ENCODE peak calls at places on chromosomes 16 and 17, in seven cellular contexts. A, O, X, S, Z, Y and T are unnamed samples.

GRCh38 chr17:83173997-83174858 is 94.8 kb downstream of the METRNL start:
- DNase-seq in A (peak), O (peak), X (no peak), S (peak), Z (peak), Y (no peak), T (no peak)

GRCh38 chr17:40541060-40541872 is 24.0 kb downstream of the CCR7 start:
- DNase-seq in A (no peak), O (peak), X (no peak), S (no peak), Z (no peak), Y (peak), T (no peak)

GRCh38 chr16:68365167-68365817 is 54.5 kb downstream of the PRMT7 start:
- DNase-seq in A (no peak), O (no peak), X (no peak), S (no peak), Z (no peak), Y (no peak), T (no peak)

GRCh38 chr17:7951143-7951792 is 19.3 kb downstream of the CNTROB start:
- DNase-seq in A (no peak), O (no peak), X (peak), S (no peak), Z (no peak), Y (no peak), T (no peak)

GRCh38 chr17:78725448-78726021 is 56.5 kb downstream of the CYTH1 start:
- DNase-seq in A (no peak), O (no peak), X (no peak), S (no peak), Z (no peak), Y (no peak), T (no peak)

GRCh38 chr17:58446086-58446485 is 28.8 kb upstream of the RNF43 start:
- DNase-seq in A (no peak), O (no peak), X (no peak), S (no peak), Z (no peak), Y (no peak), T (no peak)

GRCh38 chr17:17221329-17221728 is 15.2 kb upstream of the PLD6 start:
- DNase-seq in A (no peak), O (no peak), X (no peak), S (no peak), Z (no peak), Y (no peak), T (no peak)

GRCh38 chr17:58316260-58316960 is 12.2 kb downstream of the TSPOAP1 start:
- DNase-seq in A (no peak), O (no peak), X (no peak), S (no peak), Z (peak), Y (no peak), T (peak)

GRCh38 chr17:41530062-41531048 is 2.2 kb upstream of the KRT19 start:
- DNase-seq in A (peak), O (peak), X (no peak), S (peak), Z (no peak), Y (peak), T (peak)

GRCh38 chr16:80530479-80530878 is 10.3 kb upstream of the DYNLRB2 start:
- DNase-seq in A (no peak), O (no peak), X (no peak), S (no peak), Z (no peak), Y (no peak), T (no peak)
- TF ChIP-seq RFX5 in A (no peak), O (no peak), X (no peak), S (no peak), Z (no peak), Y (no peak), T (no peak)

GRCh38 chr17:31508310-31509094 is 117.0 kb downstream of the RAB11FIP4 start:
- DNase-seq in A (peak), O (peak), X (peak), S (peak), Z (no peak), Y (peak), T (no peak)
- TF ChIP-seq RFX5 in A (no peak), O (no peak), X (no peak), S (no peak), Z (no peak), Y (no peak), T (no peak)

DNA sequence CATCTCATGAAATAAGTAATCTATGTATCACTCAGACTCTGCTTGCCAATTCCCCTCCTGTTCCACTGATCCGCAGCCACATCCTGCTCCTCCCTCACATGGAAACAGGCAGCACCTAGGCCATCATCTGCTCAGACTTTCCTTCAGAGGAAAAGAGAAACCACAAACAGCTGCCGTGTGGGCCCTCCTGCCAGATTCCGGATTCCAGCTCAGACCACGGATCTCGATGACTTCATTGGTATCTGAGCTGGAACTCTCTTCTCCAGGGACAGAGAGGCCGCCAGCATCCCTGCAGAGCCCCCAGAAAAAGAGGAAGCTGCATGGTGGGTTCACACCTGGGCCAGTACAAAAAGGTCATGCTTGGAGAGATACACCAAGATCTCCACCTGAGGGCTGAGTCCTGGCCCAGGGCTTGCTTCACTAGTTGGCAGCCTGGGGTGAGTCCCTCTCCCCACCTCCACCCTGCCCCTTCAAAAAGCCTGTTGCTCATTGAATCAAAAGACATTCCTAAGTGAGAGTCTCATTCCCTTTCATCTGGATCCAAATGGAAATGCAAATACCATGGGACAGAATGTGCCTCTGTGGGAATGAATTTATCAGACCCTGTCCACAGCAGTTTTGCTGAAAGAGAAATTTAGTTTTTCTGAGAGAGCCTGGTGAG is 47.2 kb downstream of the HOXB1 start:
- DNase-seq in A (no peak), O (no peak), X (no peak), S (peak), Z (no peak), Y (peak), T (no peak)
- TF ChIP-seq RFX5 in A (no peak), O (no peak), X (no peak), S (no peak), Z (no peak), Y (no peak), T (no peak)

GRCh38 chr17:66849851-66850580 is 15.1 kb downstream of the CACNG5 start:
- DNase-seq in A (no peak), O (no peak), X (no peak), S (no peak), Z (no peak), Y (no peak), T (no peak)

GRCh38 chr17:66860204-66860603 is 25.3 kb downstream of the CACNG5 start:
- DNase-seq in A (no peak), O (no peak), X (no peak), S (no peak), Z (no peak), Y (no peak), T (no peak)

GRCh38 chr17:66858182-66859083 is 23.5 kb downstream of the CACNG5 start:
- DNase-seq in A (no peak), O (no peak), X (no peak), S (no peak), Z (no peak), Y (no peak), T (no peak)

GRCh38 chr17:66850692-66851091 is 15.8 kb downstream of the CACNG5 start:
- DNase-seq in A (no peak), O (no peak), X (no peak), S (no peak), Z (no peak), Y (no peak), T (no peak)

GRCh38 chr17:66855204-66855603 is 20.3 kb downstream of the CACNG5 start:
- DNase-seq in A (no peak), O (no peak), X (no peak), S (no peak), Z (peak), Y (peak), T (no peak)
- TF ChIP-seq RFX5 in A (no peak), O (no peak), X (no peak), S (no peak), Z (no peak), Y (no peak), T (no peak)

GRCh38 chr17:6525731-6526130 is 30.6 kb downstream of the PITPNM3 start:
- DNase-seq in A (no peak), O (no peak), X (no peak), S (no peak), Z (no peak), Y (no peak), T (no peak)

GRCh38 chr17:6530324-6530920 is 25.9 kb downstream of the PITPNM3 start:
- DNase-seq in A (no peak), O (no peak), X (no peak), S (no peak), Z (no peak), Y (no peak), T (no peak)

GRCh38 chr17:6531575-6531974 is 24.8 kb downstream of the PITPNM3 start:
- DNase-seq in A (no peak), O (no peak), X (no peak), S (no peak), Z (no peak), Y (no peak), T (no peak)

GRCh38 chr17:6526362-6527152 is 29.8 kb downstream of the PITPNM3 start:
- DNase-seq in A (no peak), O (no peak), X (no peak), S (peak), Z (no peak), Y (peak), T (no peak)

DNA sequence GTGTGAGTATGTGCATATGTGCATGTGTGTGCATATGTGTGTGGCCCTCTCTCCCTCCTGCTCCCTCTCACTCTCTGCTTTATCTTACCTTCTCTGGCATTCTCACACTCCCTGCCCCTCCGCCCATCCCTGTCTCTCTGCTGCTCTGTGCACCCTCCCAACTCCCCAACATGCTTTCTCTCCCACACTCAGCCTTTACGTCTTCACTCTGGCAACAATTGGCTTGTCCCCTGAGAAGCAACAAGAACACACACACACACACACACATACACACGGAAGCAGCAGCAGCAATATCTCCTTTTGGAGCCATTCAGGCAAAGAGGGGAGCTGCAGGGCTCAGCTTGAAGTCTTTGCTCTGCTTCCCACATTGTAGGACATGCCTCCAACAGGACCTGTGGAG is 27.8 kb downstream of the PITPNM3 start:
- DNase-seq in A (no peak), O (no peak), X (no peak), S (no peak), Z (no peak), Y (no peak), T (no peak)
- TF ChIP-seq RFX5 in A (no peak), O (no peak), X (no peak), S (no peak), Z (no peak), Y (no peak), T (no peak)

GRCh38 chr16:19833176-19833575 is 51.5 kb downstream of the GPRC5B start:
- DNase-seq in A (no peak), O (no peak), X (no peak), S (no peak), Z (no peak), Y (no peak), T (no peak)
- TF ChIP-seq RFX5 in A (no peak), O (no peak), X (no peak), S (no peak), Z (no peak), Y (no peak), T (no peak)

GRCh38 chr17:19380551-19381284 is 2.4 kb downstream of the MAPK7 start:
- DNase-seq in A (no peak), O (no peak), X (no peak), S (no peak), Z (no peak), Y (no peak), T (no peak)
- TF ChIP-seq RFX5 in A (no peak), O (no peak), X (no peak), S (no peak), Z (no peak), Y (no peak), T (no peak)

DNA sequence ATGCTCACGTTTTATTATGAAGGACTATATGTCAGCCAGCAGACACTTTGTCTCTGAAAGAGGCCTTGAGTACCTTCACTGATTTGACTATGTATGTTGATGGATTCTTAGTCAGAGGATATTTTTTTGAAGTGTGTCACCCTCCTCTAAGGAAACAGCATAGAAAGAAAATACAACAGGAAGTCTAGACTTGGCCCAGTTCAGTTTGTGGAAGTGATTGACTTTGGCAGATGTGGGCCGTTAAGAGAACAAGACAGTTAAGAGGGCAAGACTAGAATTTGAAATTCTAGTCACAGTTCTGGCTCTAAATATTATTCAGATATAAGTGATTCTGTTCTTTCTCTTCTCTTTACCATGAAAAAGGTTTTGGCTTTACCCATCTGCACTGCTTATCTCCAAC is 471.5 kb downstream of the CDH8 start:
- DNase-seq in A (no peak), O (no peak), X (no peak), S (no peak), Z (no peak), Y (no peak), T (no peak)
- TF ChIP-seq RFX5 in A (no peak), O (no peak), X (no peak), S (no peak), Z (no peak), Y (no peak), T (no peak)

GRCh38 chr16:66551362-66551761 is 1.0 kb upstream of the CKLF start:
- DNase-seq in A (peak), O (peak), X (peak), S (peak), Z (no peak), Y (peak), T (peak)
- TF ChIP-seq RFX5 in A (no peak), O (no peak), X (no peak), S (no peak), Z (no peak), Y (no peak), T (no peak)

GRCh38 chr16:87391950-87392822 is at the start of gene MAP1LC3B:
- DNase-seq in A (peak), O (peak), X (peak), S (peak), Z (peak), Y (peak), T (peak)

GRCh38 chr16:87395181-87395842 is 3.2 kb downstream of the MAP1LC3B start:
- DNase-seq in A (no peak), O (no peak), X (no peak), S (no peak), Z (no peak), Y (no peak), T (no peak)

GRCh38 chr16:87392823-87393679 is 915 bp downstream of the MAP1LC3B start:
- DNase-seq in A (peak), O (no peak), X (no peak), S (peak), Z (peak), Y (peak), T (peak)

GRCh38 chr16:87391324-87391949 is 699 bp upstream of the MAP1LC3B start:
- DNase-seq in A (peak), O (peak), X (no peak), S (no peak), Z (no peak), Y (peak), T (no peak)

DNA sequence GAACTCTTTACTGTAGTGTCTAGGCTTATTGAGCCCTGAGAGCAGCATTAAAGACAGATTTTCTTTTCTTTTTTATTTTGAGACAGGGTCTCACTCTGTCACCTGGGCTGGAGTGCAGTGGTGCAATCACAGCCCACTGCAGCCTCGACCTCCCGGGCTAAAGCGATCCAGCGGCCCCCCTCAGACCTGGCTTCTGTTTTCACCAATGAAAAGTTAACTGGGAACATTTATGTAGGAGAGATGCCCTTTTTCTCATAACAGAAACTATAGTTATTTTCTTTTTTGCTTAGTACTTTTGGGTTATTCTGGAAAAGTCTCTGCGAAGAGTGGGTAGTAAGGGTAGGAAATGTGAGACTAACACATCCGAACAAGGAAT is 1.5 kb downstream of the MAP1LC3B start:
- DNase-seq in A (no peak), O (no peak), X (no peak), S (no peak), Z (no peak), Y (no peak), T (no peak)
- TF ChIP-seq RFX5 in A (no peak), O (no peak), X (no peak), S (no peak), Z (no peak), Y (no peak), T (no peak)